ENCODE peak calls at places on chromosomes 4 and X, in five cellular contexts. I is left ventricle myocardium inferior, F is AG04449, O is Caco-2, S is AG04450. H is an unnamed sample.

GRCh38 chrX:40853816-40854123 is 118.4 kb upstream of the MED14 start:
- DNase-seq in I (no peak), F (no peak), O (no peak), S (no peak), H (no peak)

GRCh38 chr4:93776386-93777080 is 52.0 kb upstream of the ATOH1 start:
- DNase-seq in I (no peak), F (no peak), O (no peak), S (peak; percentile 4), H (no peak)

GRCh38 chrX:132774312-132774711 is 184.1 kb downstream of the HS6ST2 start:
- DNase-seq in I (no peak), F (no peak), O (no peak), S (no peak), H (no peak)

GRCh38 chr4:10024303-10024702 is 3.0 kb upstream of the SLC2A9 start:
- DNase-seq in I (no peak), F (no peak), O (no peak), S (no peak), H (no peak)

GRCh38 chr4:24980064-24980690 is 50.6 kb downstream of the LGI2 start:
- DNase-seq in I (no peak), F (peak; percentile 24), O (peak; percentile 70), S (peak; percentile 29), H (peak; percentile 44)

GRCh38 chrX:113274801-113275200 is 434.2 kb upstream of the AMOT start:
- DNase-seq in I (no peak), F (no peak), O (no peak), S (no peak), H (no peak)

GRCh38 chrX:45479835-45480422 is 279.3 kb upstream of the DIPK2B start:
- DNase-seq in I (no peak), F (peak; percentile 86), O (no peak), S (peak; percentile 59), H (no peak)

GRCh38 chr4:110245567-110245966 is 47.2 kb upstream of the ELOVL6 start:
- DNase-seq in I (no peak), F (no peak), O (no peak), S (no peak), H (no peak)

GRCh38 chr4:2663275-2663674 is 92.9 kb downstream of the TNIP2 start:
- DNase-seq in I (no peak), F (no peak), O (no peak), S (no peak), H (no peak)

GRCh38 chr4:96097040-96097607 is 257.2 kb downstream of the PDHA2 start:
- DNase-seq in I (no peak), F (no peak), O (no peak), S (no peak), H (no peak)

GRCh38 chr4:8039290-8039689 is 99.6 kb upstream of the AFAP1 start:
- DNase-seq in I (no peak), F (no peak), O (no peak), S (no peak), H (peak; percentile 78)

GRCh38 chr4:85783483-85783882 is 308.5 kb downstream of the ARHGAP24 start:
- DNase-seq in I (no peak), F (peak; percentile 80), O (no peak), S (no peak), H (no peak)

GRCh38 chr4:22237155-22237751 is 278.6 kb downstream of the ADGRA3 start:
- DNase-seq in I (no peak), F (no peak), O (peak; percentile 34), S (no peak), H (peak; percentile 80)

GRCh38 chr4:144667500-144667899 is 21.5 kb downstream of the HHIP start:
- DNase-seq in I (no peak), F (no peak), O (no peak), S (no peak), H (no peak)

GRCh38 chr4:165301833-165302232 is 25.6 kb upstream of the MSMO1 start:
- DNase-seq in I (no peak), F (no peak), O (no peak), S (no peak), H (no peak)

GRCh38 chrX:38807873-38808272 is 6.6 kb downstream of the MID1IP1 start:
- DNase-seq in I (no peak), F (peak; percentile 26), O (no peak), S (no peak), H (no peak)

GRCh38 chr4:10179957-10180602 is 63.5 kb upstream of the WDR1 start:
- DNase-seq in I (no peak), F (peak; percentile 41), O (no peak), S (no peak), H (no peak)

GRCh38 chrX:70360366-70360765 is 62.7 kb upstream of the GDPD2 start:
- DNase-seq in I (no peak), F (no peak), O (no peak), S (no peak), H (no peak)

GRCh38 chr4:54495091-54495490 is 162.7 kb upstream of the KIT start:
- DNase-seq in I (no peak), F (no peak), O (no peak), S (no peak), H (no peak)

GRCh38 chrX:52363247-52363883 is 5.5 kb upstream of the XAGE2 start:
- DNase-seq in I (no peak), F (no peak), O (no peak), S (no peak), H (no peak)

GRCh38 chr4:56301181-56302076 is 85.9 kb downstream of the AASDH start:
- DNase-seq in I (peak; percentile 42), F (peak; percentile 65), O (peak; percentile 81), S (peak; percentile 68), H (peak; percentile 79)

GRCh38 chr4:37567781-37568180 is 118.4 kb downstream of the RELL1 start:
- DNase-seq in I (no peak), F (no peak), O (no peak), S (no peak), H (no peak)

GRCh38 chrX:44483965-44484606 is 58.6 kb downstream of the FUNDC1 start:
- DNase-seq in I (no peak), F (no peak), O (no peak), S (no peak), H (no peak)

GRCh38 chrX:107758231-107758766 is 17.3 kb downstream of the TSC22D3 start:
- DNase-seq in I (no peak), F (no peak), O (no peak), S (no peak), H (no peak)

GRCh38 chrX:107764845-107765608 is 10.6 kb downstream of the TSC22D3 start:
- DNase-seq in I (no peak), F (no peak), O (no peak), S (no peak), H (no peak)

GRCh38 chrX:107755721-107756120 is 19.9 kb downstream of the TSC22D3 start:
- DNase-seq in I (no peak), F (no peak), O (no peak), S (no peak), H (no peak)

GRCh38 chrX:107763647-107764046 is 11.9 kb downstream of the TSC22D3 start:
- DNase-seq in I (no peak), F (no peak), O (no peak), S (no peak), H (no peak)

DNA sequence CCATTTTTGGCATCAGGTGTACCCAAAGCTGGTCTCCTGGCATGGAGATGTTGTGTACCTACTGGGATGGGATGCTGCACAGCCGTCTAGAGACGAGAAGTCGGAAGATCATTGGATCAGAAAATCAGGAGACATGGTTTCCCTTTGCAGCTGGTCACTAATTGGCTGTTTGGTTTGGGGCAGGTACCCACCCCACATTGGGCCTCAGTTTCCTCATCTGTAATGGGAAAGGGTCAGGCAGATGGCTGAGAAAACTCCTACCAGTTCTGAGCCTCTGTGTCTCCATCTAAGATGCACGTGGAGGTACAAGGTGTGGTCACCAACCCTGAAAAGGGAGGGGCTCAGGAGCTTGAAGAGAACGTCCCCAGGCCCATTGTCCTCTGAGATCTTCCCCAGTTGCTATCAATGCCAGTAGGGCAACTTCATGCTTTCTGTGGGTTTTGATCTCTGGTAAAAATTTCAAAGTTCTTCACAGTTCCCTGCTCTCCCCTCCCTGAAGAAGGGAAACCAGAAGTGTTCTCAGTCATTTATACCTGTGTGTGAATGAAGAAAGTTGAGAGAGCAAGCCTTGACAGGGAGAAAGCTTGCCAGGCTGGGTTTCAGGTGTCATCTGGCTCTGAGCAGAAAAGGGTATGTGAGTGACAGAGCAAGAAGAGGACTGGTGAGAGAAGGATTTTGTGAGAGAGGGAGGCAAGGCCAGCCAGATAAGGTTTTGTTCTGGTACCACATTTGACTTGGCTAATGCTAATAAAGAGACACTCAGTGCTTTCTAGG is 15.1 kb downstream of the TSC22D3 start:
- DNase-seq in I (no peak), F (no peak), O (no peak), S (no peak), H (no peak)
- TF ChIP-seq CTCF in I (no peak), F (no peak), O (no peak), S (no peak), H (no peak)

GRCh38 chr4:86910369-86910768 is 18.1 kb upstream of the C4orf36 start:
- DNase-seq in I (no peak), F (no peak), O (no peak), S (no peak), H (no peak)
- TF ChIP-seq CTCF in I (no peak), F (no peak), O (no peak), S (no peak), H (no peak)

DNA sequence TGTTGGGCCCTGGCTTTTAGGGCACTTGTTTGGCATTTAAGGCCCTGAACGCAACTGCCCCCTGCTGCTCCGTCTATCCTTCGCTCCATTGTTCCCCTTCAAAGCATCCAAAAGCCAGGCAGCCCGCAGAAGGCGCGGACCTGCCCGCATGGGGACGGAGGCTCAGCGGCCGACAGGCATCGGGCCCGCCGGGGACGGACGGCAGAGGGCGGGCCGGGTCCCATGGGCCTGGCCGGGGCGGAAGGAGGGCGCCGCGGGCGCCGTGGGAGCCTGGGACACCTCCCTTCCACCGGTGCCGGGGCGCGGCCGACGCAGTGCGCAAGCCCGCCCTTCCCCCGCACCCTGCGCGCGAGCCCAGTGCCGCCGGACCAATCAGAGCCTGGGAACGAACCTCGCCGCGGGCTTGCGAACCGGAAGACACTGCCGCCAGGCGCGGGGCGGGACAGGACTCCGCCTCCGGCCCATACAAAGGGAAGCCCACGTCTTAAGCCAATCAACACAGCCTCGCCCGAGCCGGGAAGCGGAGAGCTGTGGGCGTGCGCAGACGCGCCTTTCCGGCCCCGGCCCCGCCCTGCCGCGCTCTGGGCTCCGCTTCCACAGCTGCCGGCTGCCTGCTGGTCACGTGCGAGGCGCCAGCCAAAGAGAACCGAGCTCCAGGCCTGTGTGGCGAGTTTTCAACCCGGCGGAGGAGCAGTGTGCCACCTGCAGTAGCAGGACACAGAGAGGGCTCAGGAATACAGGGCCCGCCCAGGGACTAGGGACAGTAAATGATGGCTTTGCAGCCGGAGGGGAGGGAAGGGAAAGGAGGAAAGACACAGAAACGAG is 2.1 kb upstream of the ARHGAP4 start:
- DNase-seq in I (peak; percentile 94), F (peak; percentile 83), O (peak; percentile 95), S (peak; percentile 94), H (peak; percentile 91)
- TF ChIP-seq CTCF in I (peak; percentile 17), F (no peak), O (peak; percentile 4), S (peak; percentile 29), H (no peak)

DNA sequence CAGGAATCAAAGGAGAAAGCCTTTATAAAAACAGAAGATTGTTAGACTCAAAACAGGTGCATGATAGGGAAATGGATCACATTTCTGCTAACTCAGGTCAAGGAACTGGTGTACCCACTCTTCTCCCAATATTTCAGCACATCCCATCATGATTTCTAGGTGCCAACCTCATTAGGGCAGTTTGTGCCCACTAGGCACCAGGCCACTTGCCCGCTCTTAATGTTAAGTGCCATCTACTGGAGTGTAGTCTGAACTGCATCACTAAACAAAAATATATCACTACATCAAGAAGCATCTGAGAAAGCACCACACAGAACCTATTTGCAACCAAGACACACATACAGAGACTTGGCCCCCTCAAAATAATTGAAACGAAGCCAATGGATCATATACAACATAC is 140.4 kb upstream of the GRID2 start:
- DNase-seq in I (no peak), F (no peak), O (no peak), S (no peak), H (no peak)
- TF ChIP-seq CTCF in I (no peak), F (no peak), O (no peak), S (peak; percentile 46), H (peak; percentile 31)

H was measured in glutamatergic neuron.